ENCODE peak calls at places on chromosomes 11 and 22, in seven cellular contexts. D, L, Q, S, G, Y and H are unnamed samples.

GRCh38 chr22:47401976-47402770 is 639.7 kb downstream of the TBC1D22A start:
- DNase-seq in Y (peak; percentile 52), S (no peak), Q (no peak), D (peak; percentile 22), G (peak; percentile 67), L (no peak), H (no peak)

GRCh38 chr11:124865902-124866851 is 945 bp downstream of the ROBO3 start:
- DNase-seq in Q (peak; percentile 70), Y (no peak), G (no peak), D (peak; percentile 18), S (peak; percentile 67), L (no peak), H (peak; percentile 21)

GRCh38 chr22:45101828-45102227 is 61.9 kb upstream of the NUP50 start:
- DNase-seq in Y (no peak), D (peak; percentile 80), G (peak; percentile 58), L (peak; percentile 77), Q (peak; percentile 70), S (peak; percentile 42), H (no peak)

GRCh38 chr22:33918676-33919590 is 1.3 kb downstream of the LARGE1 start:
- DNase-seq in L (no peak), D (peak; percentile 43), Q (no peak), G (no peak), S (no peak), Y (no peak), H (no peak)

GRCh38 chr11:118086913-118087768 is at the start of gene SMIM35:
- DNase-seq in Q (no peak), S (no peak), G (no peak), D (no peak), L (no peak), Y (no peak), H (no peak)

GRCh38 chr22:36522662-36523061 is 6.3 kb downstream of the EIF3D start:
- DNase-seq in S (no peak), G (no peak), L (peak; percentile 25), D (no peak), Q (no peak), Y (no peak), H (no peak)

GRCh38 chr22:40953446-40953845 is 2.3 kb downstream of the RBX1 start:
- DNase-seq in G (no peak), S (no peak), L (peak; percentile 44), D (peak; percentile 51), Y (no peak), Q (no peak), H (no peak)

GRCh38 chr22:50625131-50625567 is 2.8 kb downstream of the ARSA start:
- DNase-seq in L (no peak), Q (no peak), Y (peak; percentile 62), G (no peak), S (no peak), D (no peak), H (no peak)

GRCh38 chr11:12090061-12090572 is 20.3 kb upstream of the MICAL2 start:
- DNase-seq in L (peak; percentile 93), D (peak; percentile 76), G (no peak), Y (peak; percentile 66), Q (no peak), S (no peak), H (no peak)

GRCh38 chr11:134915881-134916280 is 503.8 kb upstream of the B3GAT1 start:
- DNase-seq in D (no peak), S (no peak), Q (no peak), L (no peak), Y (no peak), G (no peak), H (no peak)

GRCh38 chr22:20117656-20118571 is 888 bp upstream of the TRMT2A start:
- DNase-seq in Y (peak; percentile 76), D (peak; percentile 29), L (peak; percentile 32), Q (peak; percentile 43), G (peak; percentile 82), S (peak; percentile 45), H (no peak)

GRCh38 chr22:36341640-36342041 is 46.1 kb downstream of the MYH9 start:
- DNase-seq in Y (no peak), L (no peak), G (no peak), Q (no peak), D (no peak), S (no peak), H (no peak)

GRCh38 chr11:45984192-45984591 is 61.7 kb downstream of the LARGE2 start:
- DNase-seq in G (no peak), S (no peak), L (no peak), D (no peak), Q (peak; percentile 19), Y (no peak), H (no peak)

GRCh38 chr11:721913-722811 is 16.1 kb downstream of the EPS8L2 start:
- DNase-seq in D (no peak), G (no peak), L (peak; percentile 40), Y (peak; percentile 77), S (peak; percentile 57), Q (no peak), H (peak; percentile 49)